ENCODE peak calls at places on chromosomes 12 and 14, in nine cellular contexts. V, M, E, U, W, K, D, F and T are unnamed samples.

GRCh38 chr12:21642707-21643389 is 14.8 kb downstream of the LDHB start:
- DNase-seq in V (no peak), W (no peak), U (no peak), E (no peak), K (no peak), F (no peak), D (no peak), M (no peak), T (no peak)

GRCh38 chr14:59028476-59029202 is 159.8 kb upstream of the DAAM1 start:
- DNase-seq in E (peak), U (peak), W (peak), D (peak), V (peak), K (peak), F (peak), M (no peak), T (peak)

GRCh38 chr12:18837025-18837424 is 99.1 kb downstream of the CAPZA3 start:
- DNase-seq in D (no peak), M (no peak), E (no peak), K (no peak), U (no peak), W (no peak), V (no peak), F (no peak), T (no peak)

GRCh38 chr12:19288603-19289244 is 150.6 kb upstream of the AEBP2 start:
- DNase-seq in K (no peak), V (no peak), U (no peak), W (no peak), F (no peak), D (no peak), E (no peak), M (no peak), T (no peak)

GRCh38 chr12:6038160-6038559 is 86.3 kb downstream of the VWF start:
- DNase-seq in M (no peak), K (peak), V (peak), E (peak), D (peak), F (peak), W (peak), U (peak), T (peak)

GRCh38 chr14:31380106-31380505 is 40.2 kb downstream of the HEATR5A start:
- DNase-seq in M (no peak), K (no peak), W (no peak), U (no peak), V (no peak), E (no peak), F (no peak), D (no peak), T (no peak)

GRCh38 chr14:67722293-67722692 is 20.6 kb downstream of the RDH12 start:
- DNase-seq in K (no peak), F (no peak), M (no peak), D (no peak), V (no peak), W (no peak), E (no peak), U (no peak), T (peak)

GRCh38 chr14:93430319-93430801 is 379 bp upstream of the UNC79 start:
- DNase-seq in K (no peak), F (peak), M (no peak), W (no peak), E (no peak), U (no peak), V (no peak), D (peak), T (peak)

GRCh38 chr14:29278301-29278700 is 511.7 kb downstream of the FOXG1 start:
- DNase-seq in U (no peak), V (no peak), W (no peak), E (no peak), M (no peak), F (no peak), D (no peak), K (no peak), T (no peak)

GRCh38 chr14:74875941-74876913 is at the start of gene PROX2:
- DNase-seq in V (peak), M (no peak), W (no peak), K (no peak), F (no peak), U (no peak), D (no peak), E (no peak), T (no peak)

GRCh38 chr12:55927588-55928502 is at the start of gene PYM1:
- DNase-seq in D (peak), V (peak), U (peak), F (peak), E (peak), M (peak), K (no peak), W (peak), T (peak)
- TF ChIP-seq CTCF in D (peak), V (no peak), U (no peak), F (no peak), E (no peak), M (peak), K (no peak), W (no peak), T (no peak)

DNA sequence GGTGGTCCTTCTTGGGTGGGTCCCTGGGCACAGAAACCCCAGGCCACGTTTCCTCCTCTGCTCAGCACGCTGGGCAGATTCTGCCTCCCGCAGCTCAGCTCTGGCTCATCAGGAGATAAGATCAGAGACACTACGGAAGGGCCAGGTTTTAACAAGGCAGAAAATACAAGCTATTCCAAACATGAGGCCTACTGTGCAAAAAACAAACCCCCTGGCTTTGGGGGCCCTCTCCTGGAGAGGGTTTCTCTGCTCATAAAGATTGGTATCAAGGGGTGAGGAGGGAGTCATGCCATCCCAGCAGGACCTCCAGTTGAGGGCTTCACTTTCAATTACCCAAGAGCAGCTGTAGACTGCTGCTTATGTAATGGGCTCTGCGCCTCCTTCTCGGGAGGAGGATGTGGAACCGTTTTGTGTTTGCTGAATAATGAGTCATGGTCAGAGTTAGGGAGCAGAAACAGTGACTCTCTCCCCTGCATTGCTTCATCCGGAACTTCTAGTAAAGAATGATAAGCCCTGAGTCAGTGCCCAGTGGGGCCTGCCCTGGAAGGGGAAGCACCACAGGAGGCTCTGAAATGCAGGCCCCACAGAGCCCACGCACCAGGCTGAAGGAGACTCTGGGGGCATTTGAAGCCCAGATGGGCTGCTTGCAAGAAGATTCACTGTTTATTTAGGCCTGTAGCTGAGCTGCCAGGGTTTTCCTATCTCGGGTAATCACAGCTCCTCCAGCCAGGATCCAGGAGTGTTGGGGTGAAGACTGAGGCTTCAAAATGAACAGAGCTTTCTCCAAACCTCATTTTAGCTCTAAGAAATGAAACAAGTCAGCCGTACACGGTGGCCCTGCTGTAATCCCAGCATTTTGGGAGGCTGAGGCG is 79.3 kb downstream of the SSPN start:
- DNase-seq in D (no peak), M (peak), E (peak), V (no peak), W (peak), K (peak), U (peak), F (no peak), T (no peak)
- TF ChIP-seq CTCF in D (no peak), M (no peak), E (no peak), V (no peak), W (no peak), K (peak), U (peak), F (no peak), T (no peak)

GRCh38 chr12:58169826-58170225 is 228.5 kb downstream of the ATP23 start:
- DNase-seq in U (no peak), E (no peak), F (no peak), W (no peak), V (no peak), M (no peak), K (no peak), D (no peak), T (no peak)
- TF ChIP-seq CTCF in U (no peak), E (no peak), F (no peak), W (no peak), V (no peak), M (no peak), K (no peak), D (no peak), T (no peak)

GRCh38 chr14:45135659-45136314 is at the start of gene FANCM:
- DNase-seq in M (peak), F (peak), W (peak), K (peak), D (peak), E (peak), U (peak), V (peak), T (peak)

GRCh38 chr14:45128963-45129629 is 5.2 kb downstream of the FKBP3 start:
- DNase-seq in W (no peak), D (no peak), V (no peak), U (no peak), F (no peak), E (no peak), K (no peak), M (no peak), T (no peak)

GRCh38 chr14:45135181-45135580 is 549 bp upstream of the FANCM start:
- DNase-seq in M (no peak), D (no peak), F (peak), U (peak), V (no peak), K (no peak), W (no peak), E (no peak), T (no peak)

GRCh38 chr14:45133683-45134050 is 614 bp downstream of the FKBP3 start:
- DNase-seq in M (no peak), D (no peak), F (no peak), V (no peak), W (no peak), K (no peak), U (no peak), E (no peak), T (no peak)

DNA sequence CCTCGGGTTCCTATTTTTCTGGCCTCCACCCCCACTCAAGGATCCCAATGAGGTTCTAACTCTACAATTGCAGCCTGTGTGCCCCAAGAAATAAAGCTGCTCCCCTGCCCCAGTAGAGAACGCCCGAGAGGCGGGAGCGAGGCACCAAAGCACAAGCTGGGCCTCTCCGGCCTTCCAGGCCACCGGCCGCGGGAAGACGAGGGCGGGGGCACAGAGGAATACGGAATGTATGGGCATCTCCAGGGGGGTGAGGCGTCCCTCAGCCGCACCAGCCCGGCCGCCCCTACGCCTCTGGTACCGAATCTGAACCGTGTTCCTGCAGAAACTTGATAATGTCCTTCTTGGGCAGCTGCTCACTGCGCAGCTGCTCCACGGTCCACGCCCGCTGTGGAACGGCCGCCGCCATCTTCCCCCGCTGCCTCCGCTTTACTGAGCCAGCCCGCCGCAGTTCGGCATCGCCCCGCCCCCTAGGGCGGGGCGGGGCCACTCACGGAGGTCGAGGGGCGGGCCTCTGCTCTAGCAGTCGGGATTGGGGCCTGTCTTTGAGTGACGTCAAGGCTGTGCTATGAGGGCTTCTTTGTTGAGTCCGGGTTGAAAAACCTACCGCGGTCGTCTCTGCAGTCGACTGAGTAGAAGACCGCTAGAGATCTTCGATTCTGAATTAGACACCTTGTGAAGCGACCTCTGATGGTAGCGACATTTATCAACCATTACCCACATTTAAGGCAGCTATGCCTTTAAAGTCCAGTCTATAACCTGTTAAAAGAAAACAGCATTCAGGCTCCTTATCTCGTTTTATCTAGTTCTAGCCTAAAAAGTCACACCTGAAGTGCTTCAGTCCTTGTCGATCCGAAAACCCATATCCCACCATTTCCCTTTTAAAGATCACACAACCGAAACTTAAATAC is at the start of gene FKBP3:
- DNase-seq in W (peak), U (peak), F (peak), E (peak), K (peak), D (peak), M (peak), V (peak), T (peak)
- TF ChIP-seq CTCF in W (no peak), U (peak), F (no peak), E (peak), K (peak), D (no peak), M (no peak), V (peak), T (no peak)

GRCh38 chr12:123599721-123600120 is 2.2 kb upstream of the DDX55 start:
- DNase-seq in U (no peak), W (no peak), D (no peak), E (no peak), M (no peak), V (no peak), F (no peak), K (no peak), T (no peak)

GRCh38 chr12:123598522-123598921 is 3.4 kb upstream of the DDX55 start:
- DNase-seq in W (no peak), M (no peak), U (no peak), V (no peak), E (no peak), K (no peak), D (no peak), F (no peak), T (no peak)

GRCh38 chr12:123602651-123603195 is 824 bp downstream of the DDX55 start:
- DNase-seq in M (no peak), D (no peak), U (no peak), K (no peak), W (no peak), V (no peak), E (no peak), F (no peak), T (no peak)

GRCh38 chr12:123599310-123599709 is 2.6 kb upstream of the DDX55 start:
- DNase-seq in V (no peak), U (no peak), D (no peak), K (no peak), W (no peak), M (no peak), E (no peak), F (no peak), T (no peak)

DNA sequence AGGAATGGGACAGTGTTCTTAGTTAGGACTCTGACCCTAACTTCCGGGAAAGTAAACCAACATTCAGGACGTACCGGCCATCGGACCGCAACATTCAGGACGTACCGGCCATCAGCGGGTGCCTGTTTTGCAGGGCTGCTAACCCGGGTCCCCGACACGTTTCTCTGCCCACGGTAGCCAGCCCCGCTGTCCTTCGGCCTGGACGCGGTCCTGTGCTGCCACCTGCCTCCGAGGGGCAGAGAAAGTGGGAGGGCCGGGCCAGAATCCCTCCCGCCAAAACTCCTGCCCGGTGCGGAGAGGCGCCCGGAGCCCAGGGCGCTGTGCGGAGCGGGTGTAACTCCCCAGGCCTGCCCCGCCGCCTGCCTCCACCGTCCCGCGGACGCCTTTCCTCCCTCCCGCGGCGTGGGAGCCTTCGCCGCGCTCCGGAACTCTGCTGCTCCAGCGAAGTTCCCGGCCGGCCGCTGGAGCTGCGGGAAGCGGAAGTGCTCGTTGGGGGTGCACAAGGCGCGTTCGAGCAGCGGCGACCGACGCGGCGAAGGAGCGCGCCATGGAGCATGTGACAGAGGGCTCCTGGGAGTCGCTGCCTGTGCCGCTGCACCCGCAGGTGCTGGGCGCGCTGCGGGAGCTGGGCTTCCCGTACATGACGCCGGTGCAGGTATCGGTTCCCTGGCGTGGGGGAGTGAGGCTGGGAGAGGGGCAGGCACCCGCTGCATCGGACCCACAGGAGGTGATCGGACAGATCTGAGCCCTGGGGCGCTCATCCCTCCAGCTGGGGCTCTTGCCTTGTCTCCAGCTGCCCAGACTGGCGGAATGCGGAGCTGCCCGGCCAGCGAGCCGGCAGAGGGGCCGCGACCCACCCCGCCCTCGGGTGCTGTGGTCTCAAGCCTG is at the start of gene DDX55:
- DNase-seq in W (peak), V (peak), E (no peak), U (peak), K (no peak), F (peak), D (peak), M (peak), T (peak)
- TF ChIP-seq CTCF in W (peak), V (peak), E (no peak), U (peak), K (peak), F (peak), D (peak), M (peak), T (no peak)

GRCh38 chr14:80364274-80364673 is 153.0 kb upstream of the DIO2 start:
- DNase-seq in V (no peak), D (no peak), E (no peak), W (no peak), F (no peak), M (no peak), U (no peak), K (no peak), T (no peak)
- TF ChIP-seq CTCF in V (no peak), D (peak), E (peak), W (no peak), F (peak), M (no peak), U (peak), K (peak), T (no peak)

GRCh38 chr12:57096099-57096572 is 7.2 kb downstream of the NAB2 start:
- DNase-seq in D (no peak), F (no peak), K (no peak), U (no peak), V (no peak), E (no peak), M (no peak), W (no peak), T (no peak)
- TF ChIP-seq CTCF in D (no peak), F (no peak), K (no peak), U (no peak), V (no peak), E (no peak), M (no peak), W (no peak), T (no peak)